ENCODE peak calls at places on chromosome 13, in nine cellular contexts. U, E, O, Y, B, K, S, M and I are unnamed samples.

GRCh38 chr13:50220938-50221337 is 205.7 kb downstream of the KCNRG start:
- DNase-seq in M (no peak), E (no peak), K (peak), Y (no peak), O (no peak), B (no peak), U (peak), S (no peak), I (no peak)

GRCh38 chr13:97944396-97945029 is 9.0 kb upstream of the IPO5 start:
- DNase-seq in M (no peak), U (no peak), K (no peak), Y (no peak), E (no peak), S (no peak), B (no peak), O (peak), I (no peak)

GRCh38 chr13:46595918-46596315 is 42.9 kb downstream of the LRCH1 start:
- DNase-seq in M (no peak), K (peak), B (no peak), Y (no peak), S (no peak), O (no peak), U (no peak), E (no peak), I (no peak)

GRCh38 chr13:99190147-99190985 is 10.3 kb upstream of the UBAC2 start:
- DNase-seq in M (no peak), Y (no peak), S (no peak), O (no peak), K (no peak), B (no peak), E (no peak), U (no peak), I (no peak)

GRCh38 chr13:22235285-22235949 is 564.5 kb downstream of the FGF9 start:
- DNase-seq in O (no peak), K (no peak), E (no peak), B (no peak), M (no peak), U (no peak), Y (no peak), S (no peak), I (peak)

GRCh38 chr13:111637365-111637764 is 316.9 kb downstream of the TEX29 start:
- DNase-seq in S (no peak), K (no peak), O (no peak), U (no peak), B (no peak), Y (no peak), M (no peak), E (no peak), I (no peak)

GRCh38 chr13:111903143-111903542 is 163.8 kb upstream of the SOX1 start:
- DNase-seq in S (no peak), B (no peak), U (no peak), K (no peak), Y (no peak), M (no peak), O (no peak), E (no peak), I (no peak)

GRCh38 chr13:110921695-110922094 is 6.8 kb upstream of the ANKRD10 start:
- DNase-seq in Y (no peak), O (no peak), K (no peak), U (no peak), S (no peak), E (no peak), M (no peak), B (no peak), I (no peak)

GRCh38 chr13:113636266-113636963 is 21.6 kb downstream of the ATP4B start:
- DNase-seq in S (peak), B (no peak), O (no peak), K (no peak), U (no peak), M (no peak), Y (peak), E (no peak), I (no peak)

GRCh38 chr13:54210397-54211050 is 1181.9 kb downstream of the OLFM4 start:
- DNase-seq in S (no peak), U (no peak), B (no peak), M (no peak), E (no peak), O (peak), Y (no peak), K (no peak), I (no peak)

GRCh38 chr13:102291587-102292218 is 110.1 kb downstream of the FGF14 start:
- DNase-seq in O (no peak), K (no peak), E (no peak), Y (no peak), U (no peak), S (no peak), B (no peak), M (no peak), I (no peak)

GRCh38 chr13:106104281-106104901 is 431.1 kb downstream of the EFNB2 start:
- DNase-seq in E (no peak), O (no peak), B (no peak), M (no peak), U (peak), Y (no peak), S (no peak), K (peak), I (peak)

GRCh38 chr13:105603283-105603682 is 932.2 kb downstream of the EFNB2 start:
- DNase-seq in E (no peak), M (no peak), K (no peak), B (no peak), Y (no peak), S (no peak), U (no peak), O (peak), I (peak)

GRCh38 chr13:51339952-51340732 is 651 bp downstream of the SERPINE3 start:
- DNase-seq in O (no peak), U (no peak), E (no peak), S (no peak), B (no peak), Y (no peak), M (no peak), K (no peak), I (no peak)

GRCh38 chr13:109734002-109734785 is 52.2 kb downstream of the IRS2 start:
- DNase-seq in U (no peak), M (no peak), Y (no peak), O (peak), K (no peak), E (no peak), B (no peak), S (no peak), I (no peak)

GRCh38 chr13:32581177-32581786 is 5.0 kb upstream of the PDS5B start:
- DNase-seq in U (no peak), B (no peak), Y (no peak), M (no peak), S (no peak), E (no peak), K (peak), O (peak), I (peak)

GRCh38 chr13:91346848-91347211 is 657 bp upstream of the MIR17HG start:
- DNase-seq in E (peak), M (no peak), K (no peak), B (no peak), Y (no peak), U (no peak), S (no peak), O (no peak), I (peak)

GRCh38 chr13:37348916-37349653 is 243.6 kb upstream of the CSNK1A1L start:
- DNase-seq in S (no peak), M (no peak), B (no peak), Y (no peak), K (no peak), E (no peak), O (no peak), U (no peak), I (no peak)

GRCh38 chr13:41767801-41768200 is 193.1 kb downstream of the VWA8 start:
- DNase-seq in K (no peak), S (no peak), O (peak), U (no peak), Y (no peak), M (no peak), E (no peak), B (no peak), I (no peak)

GRCh38 chr13:91946498-91947070 is 548.2 kb downstream of the GPC5 start:
- DNase-seq in K (peak), O (peak), M (no peak), U (no peak), S (no peak), E (no peak), Y (no peak), B (no peak), I (peak)

GRCh38 chr13:99425485-99426341 is 75.6 kb upstream of the TM9SF2 start:
- DNase-seq in U (no peak), M (peak), K (peak), E (no peak), Y (no peak), S (no peak), B (no peak), O (no peak), I (no peak)

GRCh38 chr13:31111136-31111535 is 50.6 kb downstream of the HSPH1 start:
- DNase-seq in K (peak), E (no peak), M (no peak), U (peak), O (no peak), B (no peak), S (no peak), Y (no peak), I (no peak)

GRCh38 chr13:113962386-113962785 is 11.5 kb downstream of the C13orf46 start:
- DNase-seq in K (no peak), M (no peak), B (no peak), S (peak), Y (peak), U (no peak), E (no peak), O (no peak), I (no peak)

GRCh38 chr13:48579167-48579918 is 46.5 kb upstream of the RCBTB2 start:
- DNase-seq in S (no peak), Y (no peak), U (no peak), M (no peak), O (no peak), B (no peak), E (no peak), K (peak), I (no peak)

GRCh38 chr13:27638521-27638920 is 16.8 kb downstream of the POLR1D start:
- DNase-seq in B (no peak), U (no peak), K (no peak), Y (no peak), M (no peak), O (no peak), S (no peak), E (no peak), I (no peak)

GRCh38 chr13:110228936-110229904 is 77.7 kb downstream of the COL4A1 start:
- DNase-seq in O (no peak), K (no peak), M (no peak), S (peak), E (no peak), U (no peak), B (no peak), Y (no peak), I (no peak)

GRCh38 chr13:106122234-106122633 is 413.2 kb downstream of the EFNB2 start:
- DNase-seq in M (no peak), U (no peak), O (no peak), Y (no peak), E (no peak), B (no peak), K (no peak), S (no peak), I (no peak)

GRCh38 chr13:26679945-26680516 is 80.6 kb downstream of the GPR12 start:
- DNase-seq in O (peak), K (no peak), M (no peak), S (no peak), B (no peak), Y (no peak), E (no peak), U (peak), I (no peak)

GRCh38 chr13:83819156-83819555 is 63.1 kb downstream of the SLITRK1 start:
- DNase-seq in U (no peak), O (no peak), K (no peak), Y (no peak), B (no peak), S (no peak), M (no peak), E (no peak), I (no peak)

GRCh38 chr13:113915012-113915763 is 51.3 kb upstream of the GAS6 start:
- DNase-seq in U (no peak), S (no peak), O (no peak), K (peak), E (no peak), Y (no peak), M (no peak), B (no peak), I (no peak)

GRCh38 chr13:37769078-37769477 is 100.5 kb downstream of the TRPC4 start:
- DNase-seq in Y (no peak), O (no peak), S (no peak), U (no peak), E (no peak), K (no peak), M (no peak), B (no peak), I (no peak)

GRCh38 chr13:75226755-75227435 is 255.1 kb downstream of the TBC1D4 start:
- DNase-seq in S (no peak), K (peak), U (peak), Y (no peak), O (no peak), E (no peak), M (no peak), B (no peak), I (peak)

GRCh38 chr13:42011601-42012401 is 36.6 kb upstream of the DGKH start:
- DNase-seq in E (no peak), O (no peak), M (no peak), S (no peak), B (no peak), Y (no peak), U (no peak), K (no peak), I (no peak)

GRCh38 chr13:76976488-76976887 is 15.4 kb upstream of the CLN5 start:
- DNase-seq in U (peak), M (no peak), E (no peak), O (peak), Y (no peak), K (no peak), B (no peak), S (no peak), I (no peak)

GRCh38 chr13:83907196-83907989 is 25.1 kb upstream of the SLITRK1 start:
- DNase-seq in Y (no peak), B (no peak), U (no peak), E (no peak), S (no peak), K (no peak), O (no peak), M (no peak), I (no peak)

GRCh38 chr13:57569981-57570380 is 61.6 kb upstream of the PCDH17 start:
- DNase-seq in B (no peak), Y (no peak), E (no peak), K (no peak), S (no peak), U (no peak), O (no peak), M (no peak), I (no peak)

GRCh38 chr13:23979361-23980159 is 82.3 kb upstream of the C1QTNF9B start:
- DNase-seq in O (no peak), M (peak), K (peak), Y (peak), B (no peak), S (peak), U (no peak), E (no peak), I (peak)

GRCh38 chr13:76425930-76426329 is 460.3 kb downstream of the KCTD12 start:
- DNase-seq in K (peak), Y (no peak), O (peak), E (no peak), U (peak), S (no peak), B (no peak), M (no peak), I (no peak)

GRCh38 chr13:97938701-97939475 is 14.6 kb upstream of the IPO5 start:
- DNase-seq in E (no peak), U (no peak), M (no peak), O (peak), S (no peak), K (no peak), Y (no peak), B (no peak), I (no peak)